ENCODE peak calls at places on chromosomes 3 and 15, in seven cellular contexts. One of them, this sample, is unnamed.

GRCh38 chr15:96264801-96265515 is 65.5 kb upstream of the NR2F2 start:
- DNase-seq in dorsolateral prefrontal cortex: no peak
- DNase-seq in heart right ventricle: no peak
- DNase-seq in AG04450: no peak
- DNase-seq in GM12878: no peak
- DNase-seq in OCI-LY7: no peak
- DNase-seq in uterus: no peak
- DNase-seq in this sample: no peak

GRCh38 chr3:12308517-12308916 is 19.6 kb downstream of the PPARG start:
- DNase-seq in dorsolateral prefrontal cortex: no peak
- DNase-seq in heart right ventricle: no peak
- DNase-seq in AG04450: peak
- DNase-seq in GM12878: peak
- DNase-seq in OCI-LY7: no peak
- DNase-seq in uterus: no peak
- DNase-seq in this sample: no peak

GRCh38 chr15:41921167-41921566 is 27.3 kb upstream of the SPTBN5 start:
- DNase-seq in dorsolateral prefrontal cortex: no peak
- DNase-seq in heart right ventricle: no peak
- DNase-seq in AG04450: no peak
- DNase-seq in GM12878: no peak
- DNase-seq in OCI-LY7: no peak
- DNase-seq in uterus: no peak
- DNase-seq in this sample: no peak

GRCh38 chr15:47820780-47821319 is 103.5 kb downstream of the SEMA6D start:
- DNase-seq in dorsolateral prefrontal cortex: no peak
- DNase-seq in heart right ventricle: peak
- DNase-seq in AG04450: peak
- DNase-seq in GM12878: no peak
- DNase-seq in OCI-LY7: no peak
- DNase-seq in uterus: no peak
- DNase-seq in this sample: no peak

GRCh38 chr15:45326776-45327175 is 51.6 kb downstream of the GATM start:
- DNase-seq in dorsolateral prefrontal cortex: no peak
- DNase-seq in heart right ventricle: no peak
- DNase-seq in AG04450: no peak
- DNase-seq in GM12878: no peak
- DNase-seq in OCI-LY7: no peak
- DNase-seq in uterus: no peak
- DNase-seq in this sample: no peak

GRCh38 chr3:12423918-12424634 is 60.2 kb upstream of the TSEN2 start:
- DNase-seq in dorsolateral prefrontal cortex: no peak
- DNase-seq in heart right ventricle: no peak
- DNase-seq in AG04450: no peak
- DNase-seq in GM12878: no peak
- DNase-seq in OCI-LY7: no peak
- DNase-seq in uterus: no peak
- DNase-seq in this sample: no peak

GRCh38 chr15:73560501-73561117 is 72.6 kb downstream of the NPTN start:
- DNase-seq in dorsolateral prefrontal cortex: no peak
- DNase-seq in heart right ventricle: peak
- DNase-seq in AG04450: peak
- DNase-seq in GM12878: peak
- DNase-seq in OCI-LY7: peak
- DNase-seq in uterus: no peak
- DNase-seq in this sample: peak

GRCh38 chr3:184737641-184738518 is 26.0 kb upstream of the MAGEF1 start:
- DNase-seq in dorsolateral prefrontal cortex: peak
- DNase-seq in heart right ventricle: no peak
- DNase-seq in AG04450: no peak
- DNase-seq in GM12878: no peak
- DNase-seq in OCI-LY7: no peak
- DNase-seq in uterus: peak
- DNase-seq in this sample: no peak

GRCh38 chr3:162525052-162525451 is 1028.4 kb downstream of the OTOL1 start:
- DNase-seq in dorsolateral prefrontal cortex: no peak
- DNase-seq in heart right ventricle: peak
- DNase-seq in AG04450: peak
- DNase-seq in GM12878: no peak
- DNase-seq in OCI-LY7: no peak
- DNase-seq in uterus: no peak
- DNase-seq in this sample: no peak

GRCh38 chr3:47130557-47130956 is 33.4 kb downstream of the SETD2 start:
- DNase-seq in dorsolateral prefrontal cortex: no peak
- DNase-seq in heart right ventricle: no peak
- DNase-seq in AG04450: no peak
- DNase-seq in GM12878: no peak
- DNase-seq in OCI-LY7: no peak
- DNase-seq in uterus: no peak
- DNase-seq in this sample: no peak

GRCh38 chr15:29283371-29283770 is 13.7 kb upstream of the NSMCE3 start:
- DNase-seq in dorsolateral prefrontal cortex: no peak
- DNase-seq in heart right ventricle: no peak
- DNase-seq in AG04450: no peak
- DNase-seq in GM12878: no peak
- DNase-seq in OCI-LY7: no peak
- DNase-seq in uterus: no peak
- DNase-seq in this sample: no peak

GRCh38 chr15:57440799-57441198 is 64.5 kb downstream of the CGNL1 start:
- DNase-seq in dorsolateral prefrontal cortex: no peak
- DNase-seq in heart right ventricle: no peak
- DNase-seq in AG04450: peak
- DNase-seq in GM12878: no peak
- DNase-seq in OCI-LY7: no peak
- DNase-seq in uterus: no peak
- DNase-seq in this sample: no peak

GRCh38 chr3:48979451-48979850 is 10.6 kb upstream of the P4HTM start:
- DNase-seq in dorsolateral prefrontal cortex: no peak
- DNase-seq in heart right ventricle: no peak
- DNase-seq in AG04450: no peak
- DNase-seq in GM12878: no peak
- DNase-seq in OCI-LY7: no peak
- DNase-seq in uterus: no peak
- DNase-seq in this sample: no peak

GRCh38 chr3:10339376-10339955 is 18.6 kb upstream of the SEC13 start:
- DNase-seq in dorsolateral prefrontal cortex: no peak
- DNase-seq in heart right ventricle: no peak
- DNase-seq in AG04450: no peak
- DNase-seq in GM12878: no peak
- DNase-seq in OCI-LY7: no peak
- DNase-seq in uterus: no peak
- DNase-seq in this sample: no peak

GRCh38 chr3:125990253-125990970 is 21.4 kb downstream of the ROPN1B start:
- DNase-seq in dorsolateral prefrontal cortex: peak
- DNase-seq in heart right ventricle: peak
- DNase-seq in AG04450: peak
- DNase-seq in GM12878: peak
- DNase-seq in OCI-LY7: peak
- DNase-seq in uterus: peak
- DNase-seq in this sample: no peak

GRCh38 chr3:140420621-140421357 is 257.1 kb upstream of the TRIM42 start:
- DNase-seq in dorsolateral prefrontal cortex: no peak
- DNase-seq in heart right ventricle: peak
- DNase-seq in AG04450: peak
- DNase-seq in GM12878: no peak
- DNase-seq in OCI-LY7: no peak
- DNase-seq in uterus: no peak
- DNase-seq in this sample: no peak

GRCh38 chr15:62672268-62672667 is 370.3 kb upstream of the TPM1 start:
- DNase-seq in dorsolateral prefrontal cortex: no peak
- DNase-seq in heart right ventricle: no peak
- DNase-seq in AG04450: no peak
- DNase-seq in GM12878: no peak
- DNase-seq in OCI-LY7: no peak
- DNase-seq in uterus: peak
- DNase-seq in this sample: no peak

GRCh38 chr15:32870240-32871033 is 152.6 kb downstream of the GREM1 start:
- DNase-seq in dorsolateral prefrontal cortex: no peak
- DNase-seq in heart right ventricle: no peak
- DNase-seq in AG04450: peak
- DNase-seq in GM12878: peak
- DNase-seq in OCI-LY7: peak
- DNase-seq in uterus: no peak
- DNase-seq in this sample: peak

GRCh38 chr3:94234177-94234788 is 171.4 kb downstream of the NSUN3 start:
- DNase-seq in dorsolateral prefrontal cortex: no peak
- DNase-seq in heart right ventricle: no peak
- DNase-seq in AG04450: no peak
- DNase-seq in GM12878: no peak
- DNase-seq in OCI-LY7: peak
- DNase-seq in uterus: no peak
- DNase-seq in this sample: no peak

GRCh38 chr3:58167431-58168351 is 43.1 kb downstream of the DNASE1L3 start:
- DNase-seq in dorsolateral prefrontal cortex: peak
- DNase-seq in heart right ventricle: peak
- DNase-seq in AG04450: peak
- DNase-seq in GM12878: no peak
- DNase-seq in OCI-LY7: peak
- DNase-seq in uterus: peak
- DNase-seq in this sample: no peak

GRCh38 chr3:144643778-144644191 is 672.2 kb downstream of the DIPK2A start:
- DNase-seq in dorsolateral prefrontal cortex: peak
- DNase-seq in heart right ventricle: no peak
- DNase-seq in AG04450: peak
- DNase-seq in GM12878: no peak
- DNase-seq in OCI-LY7: no peak
- DNase-seq in uterus: no peak
- DNase-seq in this sample: no peak

GRCh38 chr3:71010731-71011455 is 572.6 kb downstream of the FOXP1 start:
- DNase-seq in dorsolateral prefrontal cortex: no peak
- DNase-seq in heart right ventricle: no peak
- DNase-seq in AG04450: no peak
- DNase-seq in GM12878: peak
- DNase-seq in OCI-LY7: peak
- DNase-seq in uterus: no peak
- DNase-seq in this sample: peak

DNA sequence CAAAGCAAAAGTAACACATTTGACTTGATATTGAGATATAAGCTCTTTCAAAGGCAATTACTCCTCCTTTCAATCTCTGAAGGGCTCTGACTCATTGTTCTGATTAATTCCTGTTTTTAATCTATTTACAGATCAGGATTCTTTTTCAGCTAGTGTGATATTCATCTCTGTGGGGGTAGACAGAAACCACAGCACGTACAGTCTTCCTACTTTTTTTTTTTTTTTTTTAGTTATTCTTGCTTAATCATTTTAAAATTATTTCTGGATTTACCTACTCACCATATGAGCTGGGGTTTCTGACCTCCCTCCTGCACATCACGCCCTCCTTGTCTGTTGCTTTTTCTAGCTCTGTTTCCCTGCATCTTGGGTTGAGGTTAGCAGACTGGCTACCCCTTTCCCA is 1.4 kb downstream of the CNTN3 start:
- DNase-seq in dorsolateral prefrontal cortex: no peak
- DNase-seq in heart right ventricle: no peak
- DNase-seq in AG04450: no peak
- DNase-seq in GM12878: no peak
- DNase-seq in OCI-LY7: no peak
- DNase-seq in uterus: no peak
- DNase-seq in this sample: no peak
- H3K4me3 ChIP-seq in dorsolateral prefrontal cortex: peak
- H3K4me3 ChIP-seq in heart right ventricle: peak
- H3K4me3 ChIP-seq in AG04450: peak
- H3K4me3 ChIP-seq in GM12878: no peak
- H3K4me3 ChIP-seq in OCI-LY7: no peak
- H3K4me3 ChIP-seq in uterus: no peak
- H3K4me3 ChIP-seq in this sample: no peak

GRCh38 chr3:124221286-124221821 is 229.4 kb upstream of the ROPN1 start:
- DNase-seq in dorsolateral prefrontal cortex: no peak
- DNase-seq in heart right ventricle: no peak
- DNase-seq in AG04450: no peak
- DNase-seq in GM12878: no peak
- DNase-seq in OCI-LY7: no peak
- DNase-seq in uterus: no peak
- DNase-seq in this sample: no peak
- H3K4me3 ChIP-seq in dorsolateral prefrontal cortex: no peak
- H3K4me3 ChIP-seq in heart right ventricle: no peak
- H3K4me3 ChIP-seq in AG04450: no peak
- H3K4me3 ChIP-seq in GM12878: no peak
- H3K4me3 ChIP-seq in OCI-LY7: no peak
- H3K4me3 ChIP-seq in uterus: no peak
- H3K4me3 ChIP-seq in this sample: no peak

DNA sequence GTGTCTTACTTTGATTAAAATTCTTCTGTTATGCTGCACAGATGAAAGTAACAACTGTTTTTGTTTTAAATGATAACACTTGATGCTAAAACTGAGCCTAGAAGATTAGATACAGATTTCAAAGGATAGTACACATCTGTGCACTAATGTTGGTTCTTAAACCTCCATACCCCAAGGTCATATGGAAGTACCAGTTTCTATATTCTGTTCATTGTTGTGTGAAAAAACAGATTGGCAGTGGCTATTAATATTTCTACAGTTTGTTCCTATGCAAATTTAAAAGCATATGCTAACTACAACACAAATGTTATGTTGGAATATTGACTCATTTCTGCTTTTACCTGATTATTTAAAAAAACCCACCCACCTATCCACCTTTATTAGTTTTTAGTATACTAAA is 32.0 kb upstream of the GBE1 start:
- DNase-seq in dorsolateral prefrontal cortex: no peak
- DNase-seq in heart right ventricle: no peak
- DNase-seq in AG04450: no peak
- DNase-seq in GM12878: no peak
- DNase-seq in OCI-LY7: no peak
- DNase-seq in uterus: no peak
- DNase-seq in this sample: no peak
- H3K4me3 ChIP-seq in dorsolateral prefrontal cortex: no peak
- H3K4me3 ChIP-seq in heart right ventricle: no peak
- H3K4me3 ChIP-seq in AG04450: no peak
- H3K4me3 ChIP-seq in GM12878: no peak
- H3K4me3 ChIP-seq in OCI-LY7: no peak
- H3K4me3 ChIP-seq in uterus: no peak
- H3K4me3 ChIP-seq in this sample: no peak

GRCh38 chr3:4996223-4996765 is 17.1 kb downstream of the BHLHE40 start:
- DNase-seq in dorsolateral prefrontal cortex: no peak
- DNase-seq in heart right ventricle: no peak
- DNase-seq in AG04450: no peak
- DNase-seq in GM12878: no peak
- DNase-seq in OCI-LY7: no peak
- DNase-seq in uterus: no peak
- DNase-seq in this sample: no peak

GRCh38 chr3:4994144-4994730 is 15.0 kb downstream of the BHLHE40 start:
- DNase-seq in dorsolateral prefrontal cortex: no peak
- DNase-seq in heart right ventricle: no peak
- DNase-seq in AG04450: no peak
- DNase-seq in GM12878: no peak
- DNase-seq in OCI-LY7: no peak
- DNase-seq in uterus: no peak
- DNase-seq in this sample: no peak

GRCh38 chr3:4993276-4994143 is 14.3 kb downstream of the BHLHE40 start:
- DNase-seq in dorsolateral prefrontal cortex: no peak
- DNase-seq in heart right ventricle: no peak
- DNase-seq in AG04450: no peak
- DNase-seq in GM12878: no peak
- DNase-seq in OCI-LY7: no peak
- DNase-seq in uterus: no peak
- DNase-seq in this sample: no peak

GRCh38 chr3:4995500-4996053 is 16.3 kb downstream of the BHLHE40 start:
- DNase-seq in dorsolateral prefrontal cortex: no peak
- DNase-seq in heart right ventricle: no peak
- DNase-seq in AG04450: no peak
- DNase-seq in GM12878: no peak
- DNase-seq in OCI-LY7: no peak
- DNase-seq in uterus: no peak
- DNase-seq in this sample: no peak

GRCh38 chr3:4994823-4995499 is 15.7 kb downstream of the BHLHE40 start:
- DNase-seq in dorsolateral prefrontal cortex: peak
- DNase-seq in heart right ventricle: peak
- DNase-seq in AG04450: no peak
- DNase-seq in GM12878: no peak
- DNase-seq in OCI-LY7: no peak
- DNase-seq in uterus: no peak
- DNase-seq in this sample: peak
- H3K4me3 ChIP-seq in dorsolateral prefrontal cortex: no peak
- H3K4me3 ChIP-seq in heart right ventricle: no peak
- H3K4me3 ChIP-seq in AG04450: no peak
- H3K4me3 ChIP-seq in GM12878: no peak
- H3K4me3 ChIP-seq in OCI-LY7: no peak
- H3K4me3 ChIP-seq in uterus: no peak
- H3K4me3 ChIP-seq in this sample: no peak